ENCODE peak calls at places on chromosomes 13 and 19, in nine cellular contexts. X, T, W, R, J, Z, D, F and M are unnamed samples. For H3K4me1, the result is how much of the 10 kb centered on the place peaks cover.

GRCh38 chr19:48511800-48512503 is at the start of gene LMTK3:
- DNase-seq in X (no peak), T (peak), W (no peak), R (no peak), J (no peak), Z (no peak), D (no peak), F (no peak), M (peak)

GRCh38 chr13:42064259-42064658 is 15.8 kb downstream of the DGKH start:
- DNase-seq in X (no peak), T (no peak), W (no peak), R (no peak), J (no peak), Z (no peak), D (no peak), F (no peak), M (no peak)

GRCh38 chr19:35166100-35167063 is 11.8 kb downstream of the FXYD5 start:
- DNase-seq in X (no peak), T (no peak), W (no peak), R (no peak), J (no peak), Z (no peak), D (no peak), F (no peak), M (no peak)

GRCh38 chr13:34627499-34627898 is 314.6 kb upstream of the NBEA start:
- DNase-seq in X (no peak), T (no peak), W (no peak), R (no peak), J (no peak), Z (no peak), D (no peak), F (peak), M (no peak)

GRCh38 chr13:111629457-111629856 is 309.0 kb downstream of the TEX29 start:
- DNase-seq in X (no peak), T (no peak), W (no peak), R (no peak), J (no peak), Z (no peak), D (no peak), F (no peak), M (no peak)

GRCh38 chr13:61187471-61187870 is 228.2 kb downstream of the PCDH20 start:
- DNase-seq in X (no peak), T (no peak), W (no peak), R (no peak), J (no peak), Z (no peak), D (no peak), F (no peak), M (no peak)

GRCh38 chr13:87280139-87280538 is 391.0 kb upstream of the SLITRK5 start:
- DNase-seq in X (no peak), T (no peak), W (no peak), R (no peak), J (no peak), Z (no peak), D (no peak), F (no peak), M (no peak)

GRCh38 chr13:43785681-43786471 is 896 bp downstream of the ENOX1 start:
- DNase-seq in X (peak), T (no peak), W (peak), R (no peak), J (peak), Z (peak), D (no peak), F (peak), M (peak)

GRCh38 chr13:106899444-106899843 is 331.5 kb upstream of the ARGLU1 start:
- DNase-seq in X (no peak), T (no peak), W (no peak), R (no peak), J (no peak), Z (no peak), D (no peak), F (no peak), M (no peak)

GRCh38 chr19:30074096-30074495 is 132.1 kb downstream of the URI1 start:
- DNase-seq in X (no peak), T (no peak), W (no peak), R (no peak), J (no peak), Z (no peak), D (no peak), F (no peak), M (no peak)

GRCh38 chr13:106036870-106037269 is 498.6 kb downstream of the EFNB2 start:
- DNase-seq in X (no peak), T (no peak), W (no peak), R (no peak), J (no peak), Z (no peak), D (no peak), F (no peak), M (no peak)

GRCh38 chr13:110258876-110259631 is 47.9 kb downstream of the COL4A1 start:
- DNase-seq in X (no peak), T (no peak), W (no peak), R (no peak), J (no peak), Z (no peak), D (no peak), F (no peak), M (no peak)

GRCh38 chr13:110015253-110015652 is 228.9 kb upstream of the IRS2 start:
- DNase-seq in X (peak), T (no peak), W (no peak), R (no peak), J (no peak), Z (no peak), D (no peak), F (no peak), M (no peak)

GRCh38 chr13:37139356-37139755 is 33.9 kb upstream of the CSNK1A1L start:
- DNase-seq in X (no peak), T (no peak), W (no peak), R (no peak), J (no peak), Z (no peak), D (no peak), F (no peak), M (no peak)
- H3K4me1 ChIP-seq in X (under half), T (under half), W (under half), R (under half), J (under half), Z (under half), D (under half), F (under half), M (under half)

GRCh38 chr19:40688987-40689338 is 1.5 kb downstream of the NUMBL start:
- DNase-seq in X (no peak), T (no peak), W (no peak), R (no peak), J (no peak), Z (no peak), D (no peak), F (no peak), M (no peak)
- H3K4me3 ChIP-seq in X (peak), T (no peak), W (peak), R (no peak), J (peak), Z (peak), D (no peak), F (peak), M (no peak)

GRCh38 chr19:41299046-41299754 is 10.8 kb upstream of the CCDC97 start:
- DNase-seq in X (peak), T (no peak), W (no peak), R (no peak), J (no peak), Z (no peak), D (no peak), F (no peak), M (no peak)
- H3K4me1 ChIP-seq in X (half or more), T (half or more), W (under half), R (half or more), J (under half), Z (half or more), D (half or more), F (under half), M (half or more)

GRCh38 chr19:47445937-47446402 is 25.7 kb downstream of the SLC8A2 start:
- DNase-seq in X (no peak), T (peak), W (peak), R (no peak), J (no peak), Z (no peak), D (no peak), F (no peak), M (peak)
- H3K4me3 ChIP-seq in X (no peak), T (peak), W (no peak), R (no peak), J (no peak), Z (no peak), D (no peak), F (no peak), M (peak)

DNA sequence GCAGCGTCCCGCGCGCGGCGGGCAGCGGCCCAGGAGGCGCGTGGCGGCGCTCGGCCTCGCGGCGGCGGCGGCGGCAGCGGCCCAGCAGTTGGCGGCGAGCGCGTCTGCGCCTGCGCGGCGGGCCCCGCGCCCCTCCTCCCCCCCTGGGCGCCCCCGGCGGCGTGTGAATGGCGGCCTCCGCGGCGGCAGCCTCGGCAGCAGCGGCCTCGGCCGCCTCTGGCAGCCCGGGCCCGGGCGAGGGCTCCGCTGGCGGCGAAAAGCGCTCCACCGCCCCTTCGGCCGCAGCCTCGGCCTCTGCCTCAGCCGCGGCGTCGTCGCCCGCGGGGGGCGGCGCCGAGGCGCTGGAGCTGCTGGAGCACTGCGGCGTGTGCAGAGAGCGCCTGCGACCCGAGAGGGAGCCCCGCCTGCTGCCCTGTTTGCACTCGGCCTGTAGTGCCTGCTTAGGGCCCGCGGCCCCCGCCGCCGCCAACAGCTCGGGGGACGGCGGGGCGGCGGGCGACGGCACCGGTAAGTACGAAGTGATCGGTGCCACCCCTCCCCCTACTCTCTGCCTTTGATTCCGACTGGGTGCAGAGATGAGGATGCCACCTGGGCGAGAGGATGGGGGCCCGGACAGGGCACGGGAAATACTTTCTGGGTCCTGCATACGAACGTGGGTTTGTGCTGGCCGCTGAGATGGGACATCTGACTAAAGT is 874 bp downstream of the TRIM28 start:
- DNase-seq in X (no peak), T (peak), W (no peak), R (no peak), J (no peak), Z (no peak), D (no peak), F (peak), M (peak)
- H3K4me1 ChIP-seq in X (under half), T (under half), W (under half), R (under half), J (under half), Z (under half), D (under half), F (under half), M (under half)

GRCh38 chr19:57314146-57314545 is 6.1 kb upstream of the ZNF543 start:
- DNase-seq in X (no peak), T (no peak), W (no peak), R (no peak), J (no peak), Z (no peak), D (no peak), F (no peak), M (no peak)

GRCh38 chr19:57320180-57321084 is at the start of gene ZNF543:
- DNase-seq in X (peak), T (peak), W (peak), R (peak), J (peak), Z (peak), D (peak), F (peak), M (peak)

GRCh38 chr19:57319869-57320179 is 448 bp upstream of the ZNF543 start:
- DNase-seq in X (no peak), T (no peak), W (no peak), R (no peak), J (no peak), Z (no peak), D (no peak), F (no peak), M (no peak)

GRCh38 chr19:57321164-57321563 is 892 bp downstream of the ZNF543 start:
- DNase-seq in X (no peak), T (no peak), W (no peak), R (no peak), J (no peak), Z (no peak), D (no peak), F (no peak), M (no peak)

GRCh38 chr19:57317503-57317902 is 2.8 kb upstream of the ZNF543 start:
- DNase-seq in X (no peak), T (no peak), W (no peak), R (no peak), J (no peak), Z (no peak), D (no peak), F (no peak), M (no peak)
- H3K4me3 ChIP-seq in X (peak), T (no peak), W (no peak), R (no peak), J (no peak), Z (peak), D (no peak), F (no peak), M (no peak)